ENCODE peak calls at places on chromosomes 6 and 20, in six cellular contexts. A is H9, R is IMR-90, G is mesendoderm, Q is mesenchymal stem cell, B is H1. C is an unnamed sample.

GRCh38 chr6:73669005-73669404 is 15.2 kb upstream of the SLC17A5 start:
- DNase-seq in R (no peak), B (no peak), A (no peak), G (no peak), Q (no peak), C (no peak)

GRCh38 chr6:136012198-136012884 is 160.8 kb downstream of the PDE7B start:
- DNase-seq in R (peak; percentile 94), A (no peak), Q (peak; percentile 69), G (peak; percentile 16), B (no peak), C (no peak)

GRCh38 chr20:38970302-38970701 is 8.2 kb downstream of the DHX35 start:
- DNase-seq in Q (peak; percentile 77), B (no peak), R (peak; percentile 88), A (no peak), G (no peak), C (no peak)

GRCh38 chr6:107495196-107495643 is 5.3 kb downstream of the SOBP start:
- DNase-seq in R (peak; percentile 78), Q (peak; percentile 70), G (no peak), B (no peak), A (no peak), C (no peak)

GRCh38 chr6:12126051-12126450 is 113.9 kb downstream of the HIVEP1 start:
- DNase-seq in Q (no peak), G (no peak), R (no peak), B (no peak), A (no peak), C (no peak)

GRCh38 chr6:84280030-84280429 is 52.6 kb upstream of the CEP162 start:
- DNase-seq in B (no peak), R (peak; percentile 23), A (no peak), Q (peak; percentile 4), G (no peak), C (no peak)

GRCh38 chr6:108564178-108564577 is 3.5 kb downstream of the FOXO3 start:
- DNase-seq in G (no peak), R (peak; percentile 98), A (no peak), Q (peak; percentile 80), B (no peak), C (no peak)

GRCh38 chr6:32140420-32141046 is 10.4 kb upstream of the FKBPL start:
- DNase-seq in A (no peak), B (no peak), R (no peak), G (no peak), Q (peak; percentile 48), C (no peak)

GRCh38 chr20:48283470-48284110 is 498.3 kb upstream of the SULF2 start:
- DNase-seq in G (no peak), R (peak; percentile 93), B (no peak), A (no peak), Q (no peak), C (no peak)

GRCh38 chr6:68637782-68638181 is 2.7 kb downstream of the ADGRB3 start:
- DNase-seq in G (no peak), R (no peak), B (no peak), A (no peak), Q (no peak), C (no peak)

GRCh38 chr6:109706513-109706912 is 15.4 kb downstream of the FIG4 start:
- DNase-seq in Q (no peak), A (no peak), R (no peak), B (no peak), G (no peak), C (no peak)

GRCh38 chr6:95203153-95203754 is 374.1 kb upstream of the MANEA start:
- DNase-seq in G (peak; percentile 70), R (peak; percentile 45), A (no peak), Q (peak; percentile 40), B (peak; percentile 3), C (peak; percentile 17)

GRCh38 chr6:6332240-6332639 is 11.8 kb upstream of the F13A1 start:
- DNase-seq in R (no peak), G (no peak), Q (no peak), A (no peak), B (no peak), C (no peak)

GRCh38 chr20:37939701-37940151 is 36.8 kb downstream of the VSTM2L start:
- DNase-seq in B (no peak), Q (no peak), A (no peak), R (no peak), G (no peak), C (no peak)

GRCh38 chr6:43505718-43506117 is 4.4 kb downstream of the LRRC73 start:
- DNase-seq in Q (no peak), B (no peak), R (no peak), G (no peak), A (no peak), C (no peak)

GRCh38 chr20:47691632-47692031 is 93.6 kb downstream of the SULF2 start:
- DNase-seq in G (peak; percentile 67), R (peak; percentile 22), Q (peak; percentile 55), A (no peak), B (no peak), C (peak; percentile 17)

GRCh38 chr20:38523697-38524096 is 51.1 kb downstream of the RALGAPB start:
- DNase-seq in A (no peak), R (peak; percentile 65), G (peak; percentile 10), Q (peak; percentile 45), B (no peak), C (no peak)

GRCh38 chr6:36751833-36752186 is 54.2 kb downstream of the RAB44 start:
- DNase-seq in B (no peak), Q (no peak), G (no peak), R (no peak), A (no peak), C (no peak)

GRCh38 chr6:36752886-36753506 is 55.4 kb downstream of the RAB44 start:
- DNase-seq in Q (no peak), B (no peak), G (no peak), A (no peak), R (no peak), C (no peak)

GRCh38 chr6:36753671-36754485 is 56.3 kb downstream of the RAB44 start:
- DNase-seq in R (no peak), A (no peak), G (peak; percentile 46), B (no peak), Q (no peak), C (no peak)

GRCh38 chr6:36751091-36751490 is 53.5 kb downstream of the RAB44 start:
- DNase-seq in R (peak; percentile 10), A (no peak), B (no peak), Q (no peak), G (no peak), C (no peak)

DNA sequence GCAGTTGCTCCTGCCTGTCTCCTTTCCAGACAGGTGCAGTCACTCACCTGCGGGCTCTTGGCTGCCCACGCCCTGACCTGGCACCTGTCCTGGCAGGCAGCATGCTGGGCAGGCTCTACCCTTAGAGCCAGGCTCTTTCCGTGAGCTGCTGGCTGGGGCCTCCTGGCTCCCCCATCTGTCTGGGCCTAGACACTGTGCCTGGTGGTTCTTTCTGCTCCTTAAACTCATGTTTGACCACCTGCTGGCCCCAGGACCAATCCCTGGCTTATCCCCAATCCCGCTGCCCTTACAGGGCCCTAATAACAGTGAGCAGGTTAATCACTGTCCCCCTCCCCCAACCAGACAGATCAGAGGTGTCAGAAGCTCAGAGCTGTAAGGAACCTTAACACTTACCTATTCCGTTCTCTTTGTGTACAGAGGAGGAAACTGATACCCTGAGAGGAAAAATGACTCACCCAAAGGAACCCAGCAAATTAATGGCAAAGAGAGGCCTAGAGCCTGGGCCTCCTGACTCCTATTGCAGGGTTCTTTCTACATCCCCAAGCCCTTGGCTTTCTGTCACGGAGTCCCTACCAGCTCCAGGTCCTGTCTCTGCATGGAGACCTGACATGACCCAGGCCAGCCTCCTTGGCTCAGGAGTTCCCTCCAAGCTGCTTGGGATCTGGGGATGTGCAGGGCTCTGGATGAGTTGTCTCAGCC is 54.7 kb downstream of the RAB44 start:
- DNase-seq in A (no peak), B (no peak), G (no peak), Q (no peak), R (peak; percentile 16), C (no peak)
- H2BK15ac ChIP-seq in A (no peak overlapping the region), B (no peak overlapping the region), G (no peak overlapping the region), Q (no peak overlapping the region), R (no peak overlapping the region), C (no peak overlapping the region)

GRCh38 chr20:62244644-62245108 is 6.4 kb downstream of the OSBPL2 start:
- DNase-seq in A (no peak), Q (no peak), R (no peak), B (no peak), G (no peak), C (no peak)
- H3K4me1 ChIP-seq in A (no peaks in the 10 kb centered on the region), Q (peaks cover 19% of the 10 kb centered on the region), R (no peaks in the 10 kb centered on the region), B (no peaks in the 10 kb centered on the region), G (no peaks in the 10 kb centered on the region), C (no peaks in the 10 kb centered on the region)

DNA sequence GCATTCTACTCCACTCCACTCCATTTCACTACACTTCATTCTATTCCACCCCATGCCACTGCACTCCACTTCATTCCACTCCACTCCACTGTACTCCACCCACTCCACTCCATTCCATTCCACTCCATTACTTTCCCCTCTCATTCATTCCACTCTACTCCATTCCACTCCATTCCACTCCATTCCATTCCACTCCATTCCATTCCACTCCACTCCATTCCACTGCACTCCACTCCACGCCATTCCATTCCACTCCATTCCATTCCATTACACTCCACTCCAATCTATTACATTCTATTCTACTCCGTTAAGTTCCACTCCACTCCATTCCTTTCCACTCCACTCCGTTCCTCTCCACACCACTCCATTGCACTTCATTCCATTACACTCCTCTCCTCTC is 25.0 kb upstream of the DEFB125 start:
- DNase-seq in B (no peak), G (no peak), Q (no peak), A (no peak), R (no peak), C (no peak)
- H2BK15ac ChIP-seq in B (no peak overlapping the region), G (no peak overlapping the region), Q (no peak overlapping the region), A (no peak overlapping the region), R (no peak overlapping the region), C (no peak overlapping the region)

GRCh38 chr20:3766832-3767433 is 620 bp downstream of the ADISSP start:
- DNase-seq in Q (peak; percentile 12), B (no peak), R (no peak), G (no peak), A (no peak), C (no peak)

GRCh38 chr20:3771552-3772058 is 4.1 kb upstream of the ADISSP start:
- DNase-seq in Q (no peak), B (no peak), A (no peak), G (no peak), R (no peak), C (no peak)

GRCh38 chr20:3766381-3766780 is 1.2 kb downstream of the ADISSP start:
- DNase-seq in A (no peak), G (no peak), B (no peak), Q (no peak), R (no peak), C (no peak)

GRCh38 chr20:3767434-3768341 is at the start of gene ADISSP:
- DNase-seq in Q (peak; percentile 98), G (peak; percentile 99), R (peak; percentile 98), A (peak; percentile 99), B (peak; percentile 97), C (peak; percentile 95)

DNA sequence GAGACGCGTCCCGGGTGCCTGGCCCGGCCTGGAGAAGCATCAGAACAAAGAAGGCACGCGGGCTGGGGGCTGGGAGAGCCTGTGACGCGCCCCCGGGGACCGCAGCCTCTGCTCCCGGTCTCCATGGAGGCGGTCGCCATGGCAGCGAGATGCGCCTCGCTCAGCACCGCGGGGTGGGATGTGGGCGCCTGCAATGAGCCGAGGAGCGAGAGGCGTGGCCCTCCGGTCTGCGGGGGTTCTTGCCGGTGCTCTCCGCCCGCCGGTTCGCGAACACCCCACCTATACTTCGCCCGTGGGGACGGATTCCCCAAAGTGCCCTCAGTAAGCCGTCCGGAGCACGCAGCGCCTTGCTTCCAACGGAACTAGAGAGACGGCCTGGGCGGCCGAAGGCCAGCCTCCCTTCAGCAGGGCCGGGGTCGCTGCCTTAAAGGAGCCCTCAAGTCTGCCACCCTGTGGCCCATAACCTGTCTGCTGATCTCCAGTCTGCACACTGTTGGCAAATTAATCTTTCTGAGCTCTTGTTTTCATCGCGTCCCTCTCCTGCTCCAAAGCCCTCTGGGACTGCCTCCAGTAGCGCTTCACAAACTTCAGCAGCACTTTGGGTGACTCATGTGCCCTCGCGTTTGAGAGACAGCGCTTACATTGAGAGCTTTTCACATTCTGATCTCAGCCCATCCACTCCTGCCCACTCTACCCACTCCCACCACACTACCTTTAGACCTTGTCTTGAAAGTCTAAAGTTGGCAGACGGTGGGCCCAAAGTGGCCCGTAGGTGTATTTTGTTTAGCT is 983 bp upstream of the ADISSP start:
- DNase-seq in Q (peak; percentile 86), G (peak; percentile 90), A (peak; percentile 87), B (no peak), R (peak; percentile 81), C (peak; percentile 89)
- H3K4me1 ChIP-seq in Q (peaks cover 19% of the 10 kb centered on the region), G (peaks cover 5% of the 10 kb centered on the region), A (no peaks in the 10 kb centered on the region), B (peaks cover 6% of the 10 kb centered on the region), R (peaks cover 11% of the 10 kb centered on the region), C (peaks cover 15% of the 10 kb centered on the region)

C was measured in neuronal stem cell.